ENCODE peak calls at places on chromosomes 4 and X, in eight cellular contexts. Z, G, O, M, L, V, F and N are unnamed samples.

GRCh38 chr4:1171306-1172227 is 816 bp downstream of the SPON2 start:
- DNase-seq in M (peak; percentile 27), Z (no peak), L (peak; percentile 46), V (peak; percentile 50), F (no peak), G (peak; percentile 25), O (peak; percentile 80), N (peak; percentile 15)

GRCh38 chr4:126238010-126238409 is 923.3 kb downstream of the FAT4 start:
- DNase-seq in G (no peak), L (no peak), M (no peak), O (no peak), F (no peak), Z (no peak), V (no peak), N (no peak)

GRCh38 chr4:94924566-94924965 is 166.8 kb downstream of the BMPR1B start:
- DNase-seq in L (no peak), O (no peak), F (no peak), Z (peak; percentile 36), M (no peak), G (no peak), V (no peak), N (no peak)

GRCh38 chr4:161498155-161498554 is 665.6 kb downstream of the FSTL5 start:
- DNase-seq in O (no peak), L (no peak), G (no peak), Z (no peak), F (no peak), M (no peak), V (no peak), N (no peak)

GRCh38 chrX:120311632-120312000 is 355 bp upstream of the TMEM255A start:
- DNase-seq in G (no peak), V (no peak), Z (no peak), M (no peak), O (no peak), L (no peak), F (no peak), N (no peak)

GRCh38 chr4:95869961-95870500 is 30.1 kb downstream of the PDHA2 start:
- DNase-seq in G (no peak), F (no peak), M (no peak), O (no peak), Z (no peak), V (no peak), L (no peak), N (no peak)

GRCh38 chr4:7539659-7540058 is 104.9 kb upstream of the PSAPL1 start:
- DNase-seq in L (peak; percentile 46), G (no peak), M (no peak), Z (no peak), F (no peak), V (no peak), O (no peak), N (no peak)

GRCh38 chr4:8291036-8291682 is 21.6 kb downstream of the HTRA3 start:
- DNase-seq in L (peak; percentile 13), V (no peak), O (peak; percentile 61), F (peak; percentile 11), Z (no peak), G (peak; percentile 12), M (no peak), N (no peak)

GRCh38 chr4:8910100-8910821 is 38.6 kb upstream of the HMX1 start:
- DNase-seq in L (no peak), O (peak; percentile 45), V (peak; percentile 3), G (peak; percentile 12), Z (no peak), F (no peak), M (no peak), N (peak; percentile 9)

GRCh38 chr4:59570850-59571476 is 1629.2 kb upstream of the ADGRL3 start:
- DNase-seq in M (no peak), L (no peak), Z (no peak), V (no peak), O (no peak), F (no peak), G (no peak), N (no peak)

GRCh38 chrX:16138108-16138427 is 14.7 kb downstream of the GRPR start:
- DNase-seq in Z (no peak), F (no peak), V (no peak), O (no peak), L (no peak), M (no peak), G (no peak), N (no peak)

GRCh38 chrX:54807524-54808108 is at the start of gene MAGED2:
- DNase-seq in O (no peak), L (peak; percentile 64), F (peak; percentile 25), M (peak; percentile 37), G (peak; percentile 26), Z (no peak), V (peak; percentile 33), N (peak; percentile 13)

GRCh38 chr4:38529189-38530115 is 134.5 kb upstream of the KLF3 start:
- DNase-seq in V (peak; percentile 67), F (peak; percentile 20), G (no peak), O (peak; percentile 93), Z (no peak), L (no peak), M (peak; percentile 81), N (peak; percentile 79)

GRCh38 chrX:1581132-1581531 is 10.3 kb upstream of the AKAP17A start:
- DNase-seq in F (no peak), G (no peak), O (no peak), Z (peak; percentile 32), L (no peak), M (peak; percentile 71), V (peak; percentile 65), N (peak; percentile 38)

GRCh38 chr4:155353923-155354540 is 22.7 kb downstream of the MAP9 start:
- DNase-seq in Z (peak; percentile 14), L (peak; percentile 75), F (peak; percentile 70), V (peak; percentile 64), O (peak; percentile 43), G (peak; percentile 58), M (peak; percentile 61), N (peak; percentile 65)

GRCh38 chr4:56999751-57000150 is 21.1 kb downstream of the POLR2B start:
- DNase-seq in M (no peak), L (no peak), O (no peak), Z (no peak), G (no peak), F (no peak), V (no peak), N (no peak)

GRCh38 chrX:95903490-95903889 is 781.2 kb upstream of the DIAPH2 start:
- DNase-seq in O (no peak), V (no peak), M (no peak), Z (no peak), G (no peak), F (no peak), L (no peak), N (no peak)
- TF ChIP-seq CTCF in O (no peak), V (no peak), M (no peak), Z (no peak), G (no peak), F (no peak), L (no peak), N (no peak)

GRCh38 chrX:154986826-154987575 is 35.5 kb downstream of the F8 start:
- DNase-seq in O (no peak), L (no peak), Z (no peak), F (no peak), M (no peak), V (no peak), G (no peak), N (no peak)
- H3K4me3 ChIP-seq in O (no peak overlapping the region), L (no peak overlapping the region), Z (no peak overlapping the region), F (no peak overlapping the region), M (no peak overlapping the region), V (no peak overlapping the region), G (no peak overlapping the region), N (no peak overlapping the region)

DNA sequence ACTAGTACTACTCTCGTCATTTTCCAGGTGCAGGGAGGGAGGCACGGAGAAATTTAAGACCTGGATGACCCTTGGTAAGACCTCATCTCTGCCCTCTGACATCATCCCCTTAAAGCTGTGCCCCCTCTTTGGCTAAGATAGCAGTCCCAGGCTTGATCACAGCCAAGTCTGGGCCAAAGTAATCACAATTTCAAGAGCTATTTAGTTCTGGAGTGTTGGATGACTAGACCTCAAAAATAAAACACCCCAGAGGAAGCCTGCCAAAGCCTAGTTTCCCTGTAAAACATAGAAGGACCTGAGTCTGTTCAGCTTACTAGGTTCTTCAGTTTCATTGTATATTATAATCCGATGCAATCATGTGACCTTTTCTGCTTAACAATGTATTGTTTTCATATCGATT is 144.6 kb upstream of the ARHGEF9 start:
- DNase-seq in G (no peak), Z (no peak), V (no peak), L (no peak), O (no peak), F (no peak), M (no peak), N (no peak)
- H3K27ac ChIP-seq in G (no peak overlapping the region), Z (no peak overlapping the region), V (no peak overlapping the region), L (no peak overlapping the region), O (no peak overlapping the region), F (no peak overlapping the region), M (no peak overlapping the region), N (no peak overlapping the region)

GRCh38 chr4:152369903-152370296 is 166.0 kb downstream of the FBXW7 start:
- DNase-seq in O (no peak), M (no peak), L (no peak), F (no peak), G (no peak), Z (no peak), V (no peak), N (no peak)
- TF ChIP-seq CTCF in O (peak; percentile 33), M (no peak), L (peak; percentile 16), F (peak; percentile 50), G (peak; percentile 34), Z (peak; percentile 45), V (no peak), N (peak; percentile 19)

DNA sequence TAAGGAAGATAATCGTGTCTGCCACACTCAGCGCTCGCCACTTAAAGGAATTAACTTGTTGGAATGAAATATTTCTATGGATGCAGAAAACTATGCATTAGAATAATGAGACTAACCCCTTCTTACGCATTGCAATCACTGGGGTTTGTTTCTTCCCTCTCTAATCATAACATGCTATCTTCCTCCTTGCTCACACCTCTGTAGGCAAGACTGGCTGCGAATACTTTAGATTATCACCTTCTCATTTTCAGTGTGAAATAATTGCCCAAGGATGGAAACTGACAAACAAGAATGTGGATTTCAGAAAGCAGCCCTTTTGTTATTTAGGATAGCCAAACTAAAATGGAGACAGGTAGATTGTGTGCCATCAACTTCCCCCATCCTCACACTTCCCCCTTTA is 349.4 kb downstream of the MID1IP1 start:
- DNase-seq in V (no peak), L (no peak), F (no peak), M (no peak), G (no peak), O (no peak), Z (no peak), N (no peak)
- H3K4me3 ChIP-seq in V (no peak overlapping the region), L (no peak overlapping the region), F (no peak overlapping the region), M (no peak overlapping the region), G (no peak overlapping the region), O (no peak overlapping the region), Z (no peak overlapping the region), N (no peak overlapping the region)

DNA sequence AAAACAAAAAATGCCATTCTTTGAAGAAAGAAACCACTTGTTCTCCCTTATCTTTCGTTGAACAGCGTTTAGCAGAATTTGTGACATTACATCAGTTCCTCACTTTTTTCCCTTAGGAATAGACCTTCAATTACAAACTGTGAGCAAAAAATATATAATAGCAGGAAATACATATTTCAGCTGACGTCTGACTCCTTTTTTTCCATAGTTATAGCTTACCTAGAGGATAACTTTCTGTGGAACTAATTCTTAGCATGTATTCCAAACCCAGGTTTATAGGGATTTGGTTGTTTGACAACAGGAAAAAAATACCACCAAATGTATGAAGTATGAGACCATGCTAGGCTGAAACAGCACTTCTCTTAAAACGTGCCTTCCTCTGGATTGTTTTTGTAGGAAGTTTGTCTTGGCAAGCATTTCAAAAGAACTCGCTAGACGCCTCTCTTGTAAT is 2.0 kb upstream of the LIMCH1 start:
- DNase-seq in O (no peak), M (no peak), Z (no peak), F (no peak), L (no peak), G (no peak), V (no peak), N (no peak)
- H3K27ac ChIP-seq in O (no peak overlapping the region), M (no peak overlapping the region), Z (no peak overlapping the region), F (peak overlapping the region; percentile 80), L (no peak overlapping the region), G (peak overlapping the region; percentile 52), V (no peak overlapping the region), N (no peak overlapping the region)

GRCh38 chr4:46270986-46271596 is 118.8 kb downstream of the GABRA2 start:
- DNase-seq in L (no peak), O (no peak), G (no peak), F (no peak), Z (peak; percentile 21), V (no peak), M (no peak), N (no peak)
- TF ChIP-seq CTCF in L (no peak), O (peak; percentile 37), G (no peak), F (peak; percentile 57), Z (peak; percentile 58), V (peak; percentile 40), M (peak; percentile 13), N (peak; percentile 43)